ENCODE peak calls at places on chromosomes 11 and 22, in four cellular contexts. W is K562, D is HepG2, U is GM12878. Y is an unnamed sample.

GRCh38 chr11:121614661-121615240 is 162.0 kb upstream of the SORL1-AS1 start:
- DNase-seq in W (no peak), D (no peak), U (no peak), Y (no peak)

GRCh38 chr11:114246321-114247069 is 49.7 kb upstream of the NNMT start:
- DNase-seq in W (no peak), D (no peak), U (no peak), Y (no peak)

GRCh38 chr22:31853736-31854500 is 90.4 kb upstream of the YWHAH start:
- DNase-seq in W (no peak), D (no peak), U (no peak), Y (no peak)

GRCh38 chr11:99911116-99911515 is 776.0 kb upstream of the ARHGAP42 start:
- DNase-seq in W (no peak), D (no peak), U (no peak), Y (no peak)

GRCh38 chr11:100849009-100849913 is 162.2 kb downstream of the ARHGAP42 start:
- DNase-seq in W (no peak), D (no peak), U (no peak), Y (no peak)

GRCh38 chr11:57567210-57567511 is 311 bp downstream of the UBE2L6 start:
- DNase-seq in W (no peak), D (no peak), U (no peak), Y (no peak)

GRCh38 chr22:28837640-28838039 is 37.3 kb upstream of the XBP1 start:
- DNase-seq in W (no peak), D (no peak), U (no peak), Y (no peak)

GRCh38 chr11:26072612-26073011 is 259.3 kb upstream of the ANO3 start:
- DNase-seq in W (no peak), D (no peak), U (no peak), Y (no peak)

GRCh38 chr11:19853016-19853415 is 140.4 kb downstream of the NAV2 start:
- DNase-seq in W (no peak), D (no peak), U (no peak), Y (no peak)

GRCh38 chr11:119093951-119094815 is 7.5 kb downstream of the DPAGT1 start:
- DNase-seq in W (peak; percentile 6), D (no peak), U (no peak), Y (no peak)

GRCh38 chr11:29005401-29005980 is 897.3 kb downstream of the METTL15 start:
- DNase-seq in W (no peak), D (peak; percentile 2), U (no peak), Y (no peak)

GRCh38 chr11:14029971-14030531 is 67.5 kb downstream of the SPON1 start:
- DNase-seq in W (no peak), D (no peak), U (no peak), Y (no peak)

GRCh38 chr22:19986410-19987341 is 29.9 kb downstream of the ARVCF start:
- DNase-seq in W (peak; percentile 100), D (peak; percentile 42), U (no peak), Y (peak; percentile 99)

GRCh38 chr11:8567597-8568198 is 26.3 kb downstream of the STK33 start:
- DNase-seq in W (no peak), D (no peak), U (no peak), Y (no peak)

GRCh38 chr11:134882141-134882540 is 470.1 kb upstream of the B3GAT1 start:
- DNase-seq in W (no peak), D (no peak), U (no peak), Y (no peak)

GRCh38 chr22:24937114-24937513 is 9.4 kb downstream of the LHFPL7 start:
- DNase-seq in W (no peak), D (peak; percentile 24), U (no peak), Y (peak; percentile 57)

GRCh38 chr22:42856179-42856864 is 751 bp downstream of the ARFGAP3 start:
- DNase-seq in W (no peak), D (peak; percentile 25), U (no peak), Y (no peak)

GRCh38 chr11:101096036-101096704 is 33.4 kb downstream of the PGR start:
- DNase-seq in W (no peak), D (no peak), U (no peak), Y (no peak)

GRCh38 chr22:44080936-44081853 is 57.1 kb downstream of the PARVB start:
- DNase-seq in W (peak; percentile 66), D (peak; percentile 39), U (no peak), Y (peak; percentile 81)

GRCh38 chr11:117175104-117175503 is 3.4 kb upstream of the SIDT2 start:
- DNase-seq in W (no peak), D (no peak), U (no peak), Y (no peak)

GRCh38 chr11:16713594-16713993 is 24.9 kb upstream of the C11orf58 start:
- DNase-seq in W (no peak), D (no peak), U (no peak), Y (peak; percentile 6)

GRCh38 chr22:45084400-45084920 is 74.7 kb upstream of the PHF21B start:
- DNase-seq in W (no peak), D (no peak), U (no peak), Y (no peak)

GRCh38 chr11:101010899-101011298 is 118.7 kb downstream of the PGR start:
- DNase-seq in W (no peak), D (no peak), U (no peak), Y (no peak)

GRCh38 chr22:40567106-40567505 is 69.4 kb downstream of the MRTFA start:
- DNase-seq in W (no peak), D (no peak), U (no peak), Y (no peak)

GRCh38 chr22:40571887-40572286 is 64.6 kb downstream of the MRTFA start:
- DNase-seq in W (no peak), D (no peak), U (no peak), Y (no peak)

GRCh38 chr22:40572976-40573375 is 63.5 kb downstream of the MRTFA start:
- DNase-seq in W (no peak), D (no peak), U (no peak), Y (no peak)

DNA sequence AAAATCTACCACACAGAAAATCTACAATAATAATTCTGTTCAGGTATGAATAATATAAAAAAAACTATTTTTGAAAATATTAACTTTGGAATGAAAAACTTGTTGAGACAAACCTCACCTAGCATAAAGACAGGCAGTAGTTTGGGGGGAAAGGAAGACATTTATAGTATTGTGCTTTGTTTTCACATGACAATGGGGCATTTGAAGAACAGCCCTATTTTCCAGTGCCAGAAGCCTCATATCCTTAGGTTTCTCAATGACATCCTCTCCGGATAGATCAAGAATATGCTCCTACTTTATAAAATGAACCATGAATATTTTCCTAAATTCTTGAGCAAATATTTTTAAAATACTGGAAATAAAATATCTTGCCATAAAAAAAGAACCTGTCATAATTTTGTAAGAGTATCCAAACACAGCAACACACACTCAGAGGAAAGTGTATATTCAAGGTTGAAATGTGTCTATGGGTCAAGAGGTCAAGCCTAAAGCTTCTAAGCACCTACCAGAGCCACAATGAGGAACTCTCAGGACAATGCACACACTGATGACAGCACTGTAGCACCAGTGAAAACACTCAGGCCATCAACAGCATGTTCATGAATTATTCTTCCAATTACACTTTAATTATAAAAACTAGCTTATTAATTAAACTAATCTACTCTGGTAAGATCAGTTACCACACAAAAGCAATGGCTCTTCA is 68.7 kb downstream of the MRTFA start:
- DNase-seq in W (no peak), D (no peak), U (no peak), Y (no peak)
- TF ChIP-seq FOXK2 in W (no peak), D (no peak), U (no peak), Y (no peak)

DNA sequence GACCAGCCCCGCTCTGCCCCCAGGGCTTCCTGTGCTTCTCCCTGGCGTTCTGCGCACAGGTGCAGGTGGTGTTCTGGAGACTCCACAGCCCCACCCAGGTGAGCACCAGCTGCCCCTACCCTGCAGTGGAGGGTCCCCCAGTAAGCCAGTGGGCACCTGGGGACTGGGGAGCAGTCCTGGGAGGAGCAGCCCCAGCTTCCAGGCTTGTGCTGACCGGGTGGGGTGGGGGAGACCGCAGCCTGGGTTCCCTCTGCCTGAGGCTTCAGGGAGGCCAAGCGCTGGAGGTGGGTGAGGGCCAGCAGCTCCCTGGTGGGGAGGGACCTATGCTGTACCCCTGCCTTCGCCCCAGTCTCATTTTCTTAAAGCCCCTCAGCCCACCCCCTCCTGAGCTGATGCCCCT is 6.9 kb downstream of the TSPAN32 start:
- DNase-seq in W (no peak), D (no peak), U (no peak), Y (no peak)
- TF ChIP-seq TARDBP in W (no peak), D (no peak), U (no peak), Y (no peak)

DNA sequence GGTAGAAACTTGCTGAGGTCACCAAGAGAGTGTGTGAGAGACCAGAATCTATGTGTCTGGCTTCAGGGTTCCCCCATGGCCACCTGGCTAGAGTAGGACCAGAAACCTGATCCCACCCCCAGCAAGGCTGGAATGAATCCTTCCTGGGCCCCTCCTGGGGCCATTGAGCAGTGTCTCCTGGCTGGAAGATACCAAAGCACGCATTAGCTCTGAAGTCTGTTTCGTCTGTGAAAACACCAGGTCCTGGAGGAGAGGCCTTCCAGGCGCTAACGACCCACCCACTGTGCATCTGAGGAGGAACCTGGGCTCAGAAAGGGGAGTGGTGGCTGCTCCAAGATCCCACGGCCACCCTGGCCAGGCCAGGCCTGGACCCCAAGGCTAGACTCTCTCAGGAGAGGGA is 15.5 kb upstream of the TSKU start:
- DNase-seq in W (no peak), D (no peak), U (no peak), Y (no peak)
- TF ChIP-seq FOXK2 in W (no peak), D (no peak), U (no peak), Y (no peak)

GRCh38 chr11:130429983-130430382 is 1.6 kb upstream of the ADAMTS8 start:
- DNase-seq in W (no peak), D (no peak), U (no peak), Y (no peak)
- TF ChIP-seq TARDBP in W (no peak), D (no peak), U (no peak), Y (no peak)

Y was measured in HEK293T.